ENCODE peak calls at places on chromosomes 3 and 15, in nine cellular contexts. G, K, A, Y, B, X, J, S and T are unnamed samples.
A peak's percentile ranks its signal among the peaks of the same experiment; 100 is the strongest.

GRCh38 chr3:116201032-116201690 is 244.1 kb downstream of the LSAMP start:
- DNase-seq in G (no peak), K (no peak), A (no peak), Y (no peak), B (no peak), X (no peak), J (no peak), S (no peak), T (no peak)

GRCh38 chr15:48592929-48593328 is 52.6 kb downstream of the FBN1 start:
- DNase-seq in G (peak; percentile 35), K (peak; percentile 73), A (no peak), Y (no peak), B (no peak), X (no peak), J (no peak), S (no peak), T (no peak)

GRCh38 chr3:81592101-81592500 is 169.3 kb downstream of the GBE1 start:
- DNase-seq in G (peak; percentile 14), K (peak; percentile 30), A (peak; percentile 3), Y (no peak), B (no peak), X (no peak), J (no peak), S (no peak), T (no peak)

GRCh38 chr15:85443593-85444328 is 63.4 kb downstream of the AKAP13 start:
- DNase-seq in G (peak; percentile 52), K (peak; percentile 24), A (peak; percentile 68), Y (no peak), B (peak; percentile 27), X (no peak), J (peak; percentile 59), S (no peak), T (no peak)

GRCh38 chr3:14879161-14879888 is 60.6 kb downstream of the FGD5 start:
- DNase-seq in G (no peak), K (peak; percentile 18), A (peak; percentile 68), Y (no peak), B (no peak), X (no peak), J (no peak), S (peak; percentile 50), T (no peak)

GRCh38 chr15:100131321-100132224 is 210.2 kb downstream of the ADAMTS17 start:
- DNase-seq in G (peak; percentile 75), K (no peak), A (peak; percentile 37), Y (no peak), B (peak; percentile 58), X (peak; percentile 58), J (no peak), S (no peak), T (peak; percentile 54)

GRCh38 chr15:71262599-71262998 is 147.3 kb downstream of the THSD4 start:
- DNase-seq in G (no peak), K (no peak), A (no peak), Y (no peak), B (no peak), X (no peak), J (no peak), S (no peak), T (no peak)

GRCh38 chr3:188057124-188057523 is 96.8 kb upstream of the LPP start:
- DNase-seq in G (no peak), K (no peak), A (no peak), Y (no peak), B (no peak), X (no peak), J (no peak), S (no peak), T (no peak)

GRCh38 chr3:47266709-47267489 is 15.7 kb downstream of the KIF9 start:
- DNase-seq in G (peak; percentile 97), K (peak; percentile 96), A (no peak), Y (peak; percentile 87), B (peak; percentile 94), X (peak; percentile 65), J (peak; percentile 38), S (peak; percentile 33), T (peak; percentile 60)

GRCh38 chr3:65550137-65550536 is 488.6 kb downstream of the MAGI1 start:
- DNase-seq in G (no peak), K (no peak), A (no peak), Y (no peak), B (no peak), X (no peak), J (no peak), S (no peak), T (no peak)

GRCh38 chr3:194204793-194205065 is 68.8 kb downstream of the HES1 start:
- DNase-seq in G (no peak), K (no peak), A (no peak), Y (no peak), B (no peak), X (no peak), J (no peak), S (no peak), T (no peak)

GRCh38 chr3:194201953-194202666 is 66.2 kb downstream of the HES1 start:
- DNase-seq in G (peak; percentile 15), K (no peak), A (no peak), Y (no peak), B (no peak), X (no peak), J (no peak), S (no peak), T (no peak)

GRCh38 chr3:194205675-194206133 is 69.8 kb downstream of the HES1 start:
- DNase-seq in G (no peak), K (no peak), A (peak; percentile 64), Y (no peak), B (no peak), X (peak; percentile 37), J (peak; percentile 23), S (no peak), T (no peak)

GRCh38 chr3:194203482-194204035 is 67.6 kb downstream of the HES1 start:
- DNase-seq in G (no peak), K (no peak), A (peak; percentile 40), Y (no peak), B (no peak), X (peak; percentile 63), J (peak; percentile 53), S (no peak), T (peak; percentile 45)

GRCh38 chr3:194204036-194204792 is 68.3 kb downstream of the HES1 start:
- DNase-seq in G (no peak), K (no peak), A (peak; percentile 57), Y (no peak), B (no peak), X (peak; percentile 63), J (peak; percentile 47), S (no peak), T (peak; percentile 45)
- TF ChIP-seq CTCF in G (no peak), K (no peak), A (peak; percentile 13), Y (no peak), B (no peak), X (no peak), J (no peak), S (no peak), T (no peak)

DNA sequence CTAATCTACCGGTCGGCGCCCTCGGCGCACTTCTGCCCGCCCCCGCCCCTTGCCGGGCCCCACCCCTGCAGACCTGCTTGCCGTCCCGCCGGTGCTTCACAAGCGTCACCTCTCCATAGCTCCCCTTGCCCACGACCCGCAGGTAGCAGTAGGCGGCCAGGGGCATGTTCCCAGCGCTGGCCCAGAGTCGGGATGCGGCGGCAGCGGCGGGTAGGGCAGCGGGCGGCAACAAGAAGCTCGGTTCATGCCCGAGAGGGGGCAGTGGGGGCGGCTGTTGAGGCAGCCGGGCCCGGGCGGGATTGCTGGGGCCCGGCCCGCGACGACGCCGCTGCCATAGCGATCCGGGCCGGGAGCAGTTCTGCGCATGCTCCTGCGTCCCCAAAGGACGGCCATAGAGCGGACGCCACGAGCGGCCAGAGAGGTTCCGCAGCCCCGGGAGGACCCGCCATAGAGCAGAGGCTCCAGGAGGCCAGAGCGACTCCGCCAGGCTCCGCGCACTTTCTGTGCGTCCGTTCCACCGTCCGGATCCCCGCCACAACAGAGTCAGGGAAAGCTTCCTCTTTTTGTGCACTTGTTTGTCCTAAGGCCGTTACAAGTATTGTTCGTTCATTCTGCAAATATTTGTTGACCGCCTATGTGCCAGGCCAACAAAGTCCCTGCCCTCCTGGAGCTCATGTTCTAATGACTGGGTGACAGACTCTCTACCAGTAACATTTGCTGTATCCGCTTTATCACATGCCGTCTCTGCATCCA is at the start of gene NEK4:
- DNase-seq in G (peak; percentile 93), K (peak; percentile 89), A (peak; percentile 96), Y (peak; percentile 87), B (peak; percentile 86), X (peak; percentile 95), J (peak; percentile 89), S (peak; percentile 79), T (peak; percentile 97)
- TF ChIP-seq CTCF in G (no peak), K (no peak), A (no peak), Y (peak; percentile 3), B (no peak), X (no peak), J (peak; percentile 27), S (no peak), T (no peak)

DNA sequence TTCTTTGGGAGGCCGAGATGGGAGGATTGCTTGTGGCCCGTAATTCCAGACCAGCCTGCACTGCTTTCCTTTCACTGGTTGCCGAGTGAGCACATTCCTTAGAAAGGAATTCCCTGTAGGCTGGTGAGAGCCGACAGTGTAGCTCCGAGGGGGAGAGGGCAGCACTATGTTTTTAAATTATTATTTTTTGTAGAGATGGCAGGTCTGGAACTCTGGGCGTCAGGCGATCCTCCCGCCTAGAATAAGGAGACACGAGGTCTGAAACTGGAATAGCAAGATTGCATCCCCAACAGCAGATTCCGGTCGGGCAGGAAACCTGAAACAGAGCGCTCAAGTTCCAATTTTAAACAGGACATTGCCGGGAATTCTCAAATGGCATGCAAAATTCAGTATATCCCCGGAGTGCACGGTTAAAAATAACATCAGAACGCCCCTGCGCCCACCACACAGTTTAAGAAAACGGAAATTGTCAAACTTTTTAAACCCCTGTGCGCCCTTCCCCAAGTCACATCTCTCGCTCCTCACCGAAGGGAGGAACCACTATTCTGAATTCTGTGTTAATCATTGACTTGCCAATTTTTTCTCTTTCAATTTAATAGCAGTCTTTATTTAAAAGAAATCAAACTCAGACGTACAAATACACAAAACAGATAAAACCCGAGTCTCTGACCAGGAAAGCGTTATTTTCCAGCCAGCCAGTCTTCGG is 637 bp upstream of the RNU5B-1 start:
- DNase-seq in G (peak; percentile 70), K (peak; percentile 62), A (peak; percentile 81), Y (peak; percentile 54), B (peak; percentile 35), X (no peak), J (no peak), S (peak; percentile 62), T (no peak)
- TF ChIP-seq CTCF in G (peak; percentile 96), K (no peak), A (no peak), Y (no peak), B (no peak), X (no peak), J (no peak), S (peak; percentile 96), T (no peak)

DNA sequence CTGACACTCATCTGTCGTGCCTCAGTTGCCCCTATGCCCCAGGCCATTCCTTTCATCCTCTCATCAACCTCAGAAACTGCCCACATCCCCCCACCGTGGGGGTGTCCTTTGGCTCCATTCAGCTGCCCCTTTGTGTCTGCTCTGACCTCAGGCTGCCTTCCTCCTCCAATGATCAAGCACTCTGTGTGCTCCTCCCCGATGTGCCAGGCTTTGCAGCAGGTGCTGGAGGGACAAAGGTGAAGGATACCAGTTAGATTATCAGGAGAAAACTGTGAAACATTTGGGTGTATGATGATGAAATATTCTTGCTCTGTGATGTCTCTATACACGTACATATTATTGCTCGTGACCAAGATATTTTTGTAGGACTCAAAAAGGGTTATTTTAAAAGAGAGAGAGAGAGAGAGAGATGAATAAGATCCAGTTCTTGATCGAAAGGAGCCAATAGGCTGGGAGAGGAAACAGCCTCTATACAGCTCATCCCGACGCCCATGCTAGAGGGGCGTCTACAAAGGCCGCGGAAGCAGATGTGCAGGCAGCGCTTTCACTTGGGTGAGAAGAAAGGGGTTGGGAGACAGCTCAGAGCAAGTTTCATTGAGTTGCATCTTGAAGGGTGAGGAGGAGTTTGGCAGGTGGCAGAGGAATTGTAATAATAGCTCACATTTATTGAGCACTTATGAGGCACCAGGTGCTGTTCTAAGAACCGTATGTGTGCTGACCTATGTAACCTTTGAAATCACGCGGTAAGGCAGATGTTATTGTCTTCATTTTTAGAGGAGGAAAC is 28.3 kb upstream of the ADCY5 start:
- DNase-seq in G (no peak), K (no peak), A (no peak), Y (no peak), B (no peak), X (no peak), J (no peak), S (no peak), T (no peak)
- TF ChIP-seq CTCF in G (no peak), K (no peak), A (no peak), Y (no peak), B (no peak), X (no peak), J (no peak), S (no peak), T (no peak)